ENCODE peak calls at places on chromosome 4, in eight cellular contexts. V is sigmoid colon, F is stomach, D is HepG2, N is transverse colon, P is ovary, T is A549, O is tibial nerve. Z is an unnamed sample.

GRCh38 chr4:35559559-35560365 is 684.6 kb downstream of the ARAP2 start:
- DNase-seq in F (no peak), P (no peak), N (no peak), T (no peak), D (no peak), O (no peak), V (no peak), Z (no peak)

GRCh38 chr4:40874331-40874730 is 124.6 kb downstream of the NSUN7 start:
- DNase-seq in F (no peak), O (no peak), D (no peak), T (no peak), P (no peak), N (no peak), V (no peak), Z (no peak)

GRCh38 chr4:54561940-54562339 is 95.8 kb upstream of the KIT start:
- DNase-seq in N (no peak), T (no peak), O (no peak), P (no peak), F (no peak), D (no peak), V (no peak), Z (no peak)

GRCh38 chr4:186844059-186844681 is 120.5 kb upstream of the FAT1 start:
- DNase-seq in F (no peak), P (no peak), N (no peak), D (no peak), T (no peak), O (no peak), V (peak), Z (no peak)

GRCh38 chr4:176792348-176793059 is at the start of gene VEGFC:
- DNase-seq in T (peak), F (peak), D (peak), N (peak), O (no peak), V (peak), P (peak), Z (peak)

GRCh38 chr4:141127884-141128283 is 5.4 kb downstream of the RNF150 start:
- DNase-seq in T (no peak), O (no peak), V (no peak), P (no peak), D (no peak), F (no peak), N (no peak), Z (no peak)

GRCh38 chr4:7625073-7625472 is 190.3 kb upstream of the PSAPL1 start:
- DNase-seq in D (no peak), T (no peak), F (no peak), N (no peak), O (no peak), P (no peak), V (no peak), Z (no peak)

GRCh38 chr4:149914521-149915115 is 99.0 kb upstream of the IQCM start:
- DNase-seq in O (no peak), P (no peak), D (peak), N (peak), T (peak), F (no peak), V (no peak), Z (peak)

GRCh38 chr4:80831383-80832361 is 198.8 kb upstream of the BMP3 start:
- DNase-seq in P (no peak), T (no peak), V (no peak), O (no peak), D (no peak), F (no peak), N (no peak), Z (no peak)

GRCh38 chr4:61320154-61320553 is 120.0 kb downstream of the ADGRL3 start:
- DNase-seq in O (no peak), F (no peak), T (no peak), N (no peak), P (no peak), V (no peak), D (no peak), Z (no peak)

GRCh38 chr4:3335385-3335784 is 42.6 kb downstream of the RGS12 start:
- DNase-seq in D (no peak), F (no peak), V (no peak), T (no peak), P (no peak), N (no peak), O (no peak), Z (no peak)

GRCh38 chr4:83686166-83686565 is 150.3 kb downstream of the GPAT3 start:
- DNase-seq in F (no peak), P (no peak), T (no peak), V (no peak), N (no peak), D (no peak), O (no peak), Z (no peak)

GRCh38 chr4:26412381-26413372 is 77.6 kb downstream of the CCKAR start:
- DNase-seq in T (no peak), V (no peak), N (peak), F (peak), D (no peak), P (peak), O (no peak), Z (no peak)

GRCh38 chr4:148435654-148436406 is 6.4 kb downstream of the NR3C2 start:
- DNase-seq in T (no peak), V (no peak), N (no peak), F (no peak), O (no peak), P (peak), D (no peak), Z (no peak)

GRCh38 chr4:111717916-111718315 is 427.3 kb upstream of the FAM241A start:
- DNase-seq in F (no peak), P (no peak), V (no peak), T (no peak), N (peak), D (no peak), O (no peak), Z (no peak)

GRCh38 chr4:185381794-185382193 is 13.9 kb downstream of the LRP2BP start:
- DNase-seq in F (no peak), D (peak), V (no peak), N (no peak), P (no peak), O (no peak), T (no peak), Z (no peak)

GRCh38 chr4:20042769-20043168 is 208.9 kb upstream of the SLIT2 start:
- DNase-seq in P (no peak), O (no peak), D (no peak), N (no peak), T (no peak), V (no peak), F (no peak), Z (no peak)

GRCh38 chr4:175090116-175090515 is 172.0 kb downstream of the ADAM29 start:
- DNase-seq in T (peak), D (no peak), O (no peak), N (no peak), V (no peak), P (no peak), F (no peak), Z (no peak)

GRCh38 chr4:67054901-67055300 is 490.4 kb downstream of the CENPC start:
- DNase-seq in D (no peak), V (no peak), O (no peak), T (no peak), N (no peak), F (no peak), P (no peak), Z (no peak)

GRCh38 chr4:54384563-54384962 is 155.5 kb downstream of the PDGFRA start:
- DNase-seq in O (no peak), P (peak), F (peak), D (peak), T (peak), V (no peak), N (peak), Z (no peak)

GRCh38 chr4:26321326-26322276 is 787 bp downstream of the RBPJ start:
- DNase-seq in F (no peak), V (peak), D (peak), P (peak), N (peak), O (no peak), T (peak), Z (peak)

GRCh38 chr4:182250446-182250845 is 7.2 kb downstream of the TENM3 start:
- DNase-seq in N (no peak), O (no peak), D (no peak), T (no peak), V (no peak), P (no peak), F (no peak), Z (no peak)

GRCh38 chr4:68606240-68606639 is 30.1 kb upstream of the UGT2B17 start:
- DNase-seq in P (no peak), V (no peak), O (no peak), F (no peak), T (no peak), D (no peak), N (no peak), Z (no peak)

GRCh38 chr4:38114435-38114834 is 154.2 kb downstream of the PTTG2 start:
- DNase-seq in D (no peak), O (no peak), F (no peak), P (no peak), N (no peak), T (no peak), V (no peak), Z (no peak)

GRCh38 chr4:101276661-101277060 is 70.7 kb downstream of the PPP3CA start:
- DNase-seq in V (no peak), F (no peak), P (no peak), N (no peak), O (no peak), T (no peak), D (no peak), Z (no peak)

GRCh38 chr4:8260656-8261111 is 8.9 kb upstream of the HTRA3 start:
- DNase-seq in T (peak), V (peak), D (no peak), N (peak), F (no peak), O (no peak), P (peak), Z (peak)

GRCh38 chr4:146550161-146550560 is 28.4 kb upstream of the SLC10A7 start:
- DNase-seq in F (no peak), P (no peak), D (no peak), V (no peak), O (no peak), T (no peak), N (no peak), Z (no peak)
- TF ChIP-seq EP300 in F (no peak), P (no peak), D (no peak), V (no peak), O (no peak), T (no peak), N (no peak), Z (no peak)

DNA sequence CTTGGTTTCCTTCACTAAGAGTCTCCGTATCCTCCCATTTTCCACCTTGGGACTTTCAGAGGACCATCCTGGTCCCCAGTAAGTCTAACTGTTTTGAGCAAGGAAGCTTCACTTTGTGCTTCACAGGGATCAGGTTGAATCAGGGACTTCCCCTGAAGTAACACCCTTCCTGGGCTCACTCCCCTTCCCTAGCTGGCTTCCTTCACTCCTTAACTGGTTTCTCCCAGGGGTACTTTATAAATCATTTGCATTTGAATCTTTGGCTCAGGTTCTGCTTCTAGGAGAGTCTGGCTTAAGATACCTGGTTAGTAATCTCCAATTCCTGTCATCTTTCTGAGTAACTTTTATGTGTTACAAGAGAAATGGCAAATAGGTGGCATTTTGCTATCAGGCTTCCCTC is 24.5 kb upstream of the GRIA2 start:
- DNase-seq in T (no peak), D (no peak), O (no peak), N (no peak), P (no peak), F (no peak), V (no peak), Z (no peak)
- TF ChIP-seq EP300 in T (no peak), D (no peak), O (no peak), N (no peak), P (no peak), F (no peak), V (no peak), Z (no peak)

GRCh38 chr4:76801621-76802545 is 96.1 kb downstream of the SOWAHB start:
- DNase-seq in N (no peak), O (no peak), V (no peak), D (no peak), P (peak), T (no peak), F (no peak), Z (no peak)
- TF ChIP-seq EP300 in N (no peak), O (no peak), V (no peak), D (no peak), P (no peak), T (no peak), F (no peak), Z (no peak)

GRCh38 chr4:2058264-2059033 is 678 bp upstream of the NAT8L start:
- DNase-seq in O (no peak), T (no peak), D (no peak), V (no peak), F (no peak), P (no peak), N (no peak), Z (peak)
- TF ChIP-seq EP300 in O (no peak), T (no peak), D (no peak), V (no peak), F (no peak), P (no peak), N (no peak), Z (no peak)

DNA sequence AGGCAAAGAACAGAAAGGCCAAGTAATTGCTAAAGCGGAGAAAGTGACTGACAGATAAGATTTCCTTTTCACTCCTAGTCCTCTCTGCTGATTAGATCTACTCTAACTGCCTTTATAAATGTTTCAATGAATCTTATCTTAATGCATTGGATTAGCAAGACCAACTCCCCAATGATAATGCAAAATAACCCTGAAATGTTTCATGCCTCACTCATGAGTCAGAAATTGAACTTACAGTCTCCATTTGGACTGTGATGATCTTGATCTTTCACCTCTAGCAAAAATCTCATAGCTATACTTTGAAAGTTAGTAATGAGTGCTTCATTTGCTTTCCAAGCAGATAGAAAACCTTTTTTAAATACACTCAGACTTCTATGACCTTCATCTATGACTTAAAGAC is 26.5 kb downstream of the SLC10A7 start:
- DNase-seq in T (no peak), F (no peak), P (no peak), N (no peak), O (no peak), D (peak), V (no peak), Z (no peak)
- TF ChIP-seq EP300 in T (no peak), F (no peak), P (no peak), N (no peak), O (no peak), D (no peak), V (no peak), Z (no peak)

GRCh38 chr4:121034010-121034409 is 38.3 kb downstream of the NDNF start:
- DNase-seq in D (no peak), N (no peak), T (no peak), V (no peak), F (no peak), O (no peak), P (peak), Z (no peak)
- TF ChIP-seq EP300 in D (no peak), N (no peak), T (no peak), V (no peak), F (no peak), O (no peak), P (no peak), Z (no peak)

DNA sequence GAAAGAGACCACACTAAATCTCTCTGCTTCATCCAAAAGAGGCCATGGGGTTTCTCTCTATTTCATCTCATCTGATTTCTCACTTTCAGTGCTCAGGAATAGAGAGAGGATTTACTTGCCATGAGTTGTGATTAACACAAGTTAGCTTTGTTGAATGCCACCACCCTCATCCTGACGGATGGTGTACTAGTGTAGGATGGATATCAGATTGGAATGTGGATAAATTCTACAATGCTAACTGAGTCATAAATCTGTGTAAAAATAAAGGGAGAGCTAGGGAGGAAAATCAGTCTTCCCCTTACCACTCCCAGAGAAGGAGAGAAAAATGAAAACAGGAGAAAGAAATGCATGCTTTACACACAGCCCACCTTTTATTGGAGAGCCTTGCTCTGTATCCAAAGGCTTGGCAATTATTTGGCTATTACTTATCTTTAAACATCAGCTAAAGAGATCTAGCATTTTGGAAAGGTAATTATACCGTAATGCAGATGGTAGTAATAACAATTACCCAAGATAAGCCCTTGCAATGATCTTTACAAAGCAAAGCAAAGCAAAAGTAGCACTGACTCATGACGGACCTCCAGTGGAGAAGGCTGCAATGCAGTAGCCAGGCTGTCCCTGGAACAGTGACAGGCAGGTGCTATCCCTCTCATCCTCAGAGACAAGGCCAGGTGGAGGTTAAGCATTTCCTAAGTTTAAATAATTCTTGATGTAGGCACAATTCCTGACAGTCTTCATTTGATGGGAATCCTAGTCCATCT is 306.3 kb upstream of the PPARGC1A start:
- DNase-seq in T (no peak), V (no peak), N (no peak), O (no peak), F (no peak), P (no peak), D (no peak), Z (no peak)
- TF ChIP-seq EP300 in T (no peak), V (no peak), N (no peak), O (no peak), F (no peak), P (no peak), D (no peak), Z (no peak)

GRCh38 chr4:181150173-181150572 is 1093.0 kb upstream of the TENM3 start:
- DNase-seq in N (no peak), V (no peak), D (peak), F (no peak), T (no peak), P (no peak), O (no peak), Z (peak)
- TF ChIP-seq EP300 in N (no peak), V (no peak), D (no peak), F (no peak), T (no peak), P (no peak), O (no peak), Z (peak)

DNA sequence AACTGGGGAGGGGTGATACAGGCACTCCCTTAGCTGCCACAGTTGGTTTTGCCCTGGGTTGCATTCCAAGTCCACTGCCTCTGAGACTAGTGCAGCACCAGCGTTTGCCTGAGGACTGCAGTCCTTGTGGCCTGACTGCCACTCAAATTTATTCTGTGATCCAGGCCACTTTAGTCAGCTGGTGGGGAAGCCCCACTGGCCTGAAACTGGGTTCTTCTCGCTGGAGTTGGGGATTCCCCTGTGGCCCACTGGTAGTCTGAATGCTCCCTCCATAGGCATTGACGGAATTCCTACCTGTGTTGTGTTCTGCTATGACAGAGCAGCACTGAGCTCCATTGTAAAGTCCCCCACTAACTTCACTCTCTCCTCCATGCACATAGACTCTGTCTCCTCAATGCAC is 63.8 kb downstream of the PTPN13 start:
- DNase-seq in T (no peak), V (no peak), F (no peak), D (no peak), N (no peak), O (no peak), P (no peak), Z (no peak)
- TF ChIP-seq EP300 in T (no peak), V (no peak), F (no peak), D (no peak), N (no peak), O (no peak), P (no peak), Z (no peak)